ENCODE peak calls at places on chromosomes 11 and 22, in ten cellular contexts. X, O, N, Y, U, I, B, H, Z and L are unnamed samples.

GRCh38 chr11:30316237-30316636 is 6.7 kb upstream of the ARL14EP start:
- DNase-seq in I (no peak), B (no peak), Z (no peak), O (no peak), H (no peak), N (no peak), U (no peak), X (no peak), Y (no peak), L (no peak)

GRCh38 chr11:9577032-9577431 is 3.6 kb downstream of the WEE1 start:
- DNase-seq in X (no peak), Y (no peak), N (no peak), H (no peak), U (no peak), Z (no peak), O (no peak), I (no peak), B (no peak), L (no peak)

GRCh38 chr22:29987143-29987542 is 93.1 kb upstream of the HORMAD2 start:
- DNase-seq in H (no peak), Z (no peak), O (no peak), B (no peak), U (no peak), I (no peak), X (no peak), Y (no peak), N (no peak), L (no peak)

GRCh38 chr11:64924910-64925284 is 408 bp downstream of the PPP2R5B start:
- DNase-seq in X (no peak), N (no peak), U (no peak), B (no peak), Z (no peak), Y (no peak), H (no peak), I (peak; percentile 17), O (no peak), L (no peak)

GRCh38 chr11:69511358-69512015 is 30.0 kb downstream of the LINC01488 start:
- DNase-seq in O (no peak), Z (peak; percentile 10), H (no peak), X (no peak), Y (no peak), I (no peak), U (no peak), B (no peak), N (no peak), L (no peak)

GRCh38 chr11:69825037-69825834 is 6.0 kb upstream of the FGF3 start:
- DNase-seq in U (no peak), Y (no peak), O (no peak), X (no peak), B (no peak), I (peak; percentile 48), N (no peak), Z (no peak), H (no peak), L (no peak)

GRCh38 chr22:27454807-27455450 is 346.6 kb downstream of the MN1 start:
- DNase-seq in Y (no peak), B (no peak), O (no peak), N (no peak), X (no peak), I (no peak), U (no peak), Z (no peak), H (no peak), L (no peak)

GRCh38 chr11:64165482-64165841 is 451 bp downstream of the MACROD1 start:
- DNase-seq in N (no peak), O (no peak), H (no peak), B (no peak), Y (no peak), Z (no peak), U (no peak), I (no peak), X (peak; percentile 35), L (no peak)

GRCh38 chr11:12410006-12410728 is 32.8 kb downstream of the PARVA start:
- DNase-seq in Y (no peak), N (peak; percentile 49), Z (no peak), B (no peak), O (no peak), U (no peak), I (peak; percentile 41), X (no peak), H (no peak), L (no peak)

GRCh38 chr22:28031383-28031922 is 112.4 kb upstream of the PITPNB start:
- DNase-seq in O (no peak), I (no peak), B (no peak), Z (no peak), N (no peak), H (no peak), U (no peak), Y (no peak), X (no peak), L (no peak)

GRCh38 chr11:110159491-110159890 is 66.3 kb downstream of the ZC3H12C start:
- DNase-seq in I (no peak), B (no peak), N (no peak), H (no peak), O (no peak), Z (no peak), U (no peak), X (no peak), Y (no peak), L (no peak)

GRCh38 chr22:30206964-30207363 is 39.6 kb downstream of the LIF start:
- DNase-seq in I (peak; percentile 83), O (peak; percentile 92), H (no peak), N (peak; percentile 55), Z (peak; percentile 94), U (no peak), Y (peak; percentile 88), X (no peak), B (no peak), L (peak; percentile 86)

GRCh38 chr11:43987384-43988039 is 45.1 kb downstream of the C11orf96 start:
- DNase-seq in I (no peak), Z (no peak), Y (no peak), B (peak; percentile 80), H (no peak), O (peak; percentile 64), X (no peak), N (no peak), U (no peak), L (no peak)

GRCh38 chr11:7020183-7020917 is at the start of the genes NLRP14 and ZNF214:
- DNase-seq in U (peak; percentile 23), O (peak; percentile 86), I (peak; percentile 41), Z (peak; percentile 68), H (no peak), X (no peak), N (peak; percentile 98), Y (peak; percentile 64), B (peak; percentile 72), L (peak; percentile 88)

GRCh38 chr11:20156280-20156875 is 3.9 kb downstream of the DBX1 start:
- DNase-seq in U (no peak), I (no peak), O (no peak), N (peak; percentile 86), X (no peak), Y (no peak), Z (no peak), B (no peak), H (no peak), L (no peak)

GRCh38 chr22:17087176-17088131 is 2.7 kb downstream of the IL17RA start:
- DNase-seq in X (peak; percentile 84), B (peak; percentile 60), Y (no peak), U (no peak), I (no peak), Z (peak; percentile 30), O (no peak), N (no peak), H (no peak), L (no peak)

GRCh38 chr11:28697920-28698827 is 590.0 kb downstream of the METTL15 start:
- DNase-seq in Z (no peak), O (no peak), H (no peak), U (no peak), Y (no peak), B (no peak), X (peak; percentile 51), N (peak; percentile 64), I (no peak), L (no peak)

GRCh38 chr22:40036591-40037225 is 42.0 kb downstream of the FAM83F start:
- DNase-seq in N (peak; percentile 83), H (no peak), X (peak; percentile 78), U (peak; percentile 16), Z (no peak), O (no peak), Y (no peak), B (peak; percentile 20), I (peak; percentile 78), L (peak; percentile 44)